ENCODE peak calls at places on chromosomes 11 and 22, in nine cellular contexts. R is psoas muscle; J is sigmoid colon; V is body of pancreas; F is hepatocyte; K is lower leg skin; W is CD8-positive, alpha-beta T cell; E is cardiac fibroblast; M is CD8-positive, alpha-beta memory T cell. T is an unnamed sample.

GRCh38 chr22:25956801-25957200 is 212.5 kb upstream of the SEZ6L start:
- DNase-seq in J (no peak), F (no peak), R (no peak), V (no peak), W (no peak), E (no peak), M (no peak), K (no peak), T (no peak)

GRCh38 chr11:11396290-11397042 is 43.4 kb upstream of the CSNK2A3 start:
- DNase-seq in W (no peak), K (no peak), J (no peak), V (no peak), F (peak), E (peak), R (peak), M (no peak), T (no peak)

GRCh38 chr11:67071420-67072284 is 15.0 kb downstream of the RHOD start:
- DNase-seq in R (peak), F (peak), E (peak), M (peak), J (peak), V (peak), K (no peak), W (peak), T (peak)

GRCh38 chr22:41844513-41844912 is 11.6 kb downstream of the SREBF2 start:
- DNase-seq in W (no peak), J (no peak), F (no peak), M (no peak), K (peak), V (peak), E (no peak), R (no peak), T (peak)

GRCh38 chr11:280762-281485 is 2.7 kb downstream of the NLRP6 start:
- DNase-seq in M (peak), R (no peak), E (no peak), V (peak), J (peak), F (no peak), W (no peak), K (no peak), T (no peak)

GRCh38 chr22:32801001-32801435 is 487 bp upstream of the TIMP3 start:
- DNase-seq in E (no peak), F (no peak), W (no peak), R (no peak), V (no peak), K (no peak), J (no peak), M (no peak), T (peak)

GRCh38 chr11:67663515-67664212 is 10.8 kb downstream of the ALDH3B2 start:
- DNase-seq in M (no peak), R (no peak), V (no peak), W (no peak), E (no peak), K (no peak), J (no peak), F (no peak), T (no peak)

GRCh38 chr22:49786976-49787843 is 40.5 kb downstream of the BRD1 start:
- DNase-seq in M (no peak), K (no peak), E (no peak), W (no peak), V (no peak), F (no peak), J (no peak), R (peak), T (no peak)

DNA sequence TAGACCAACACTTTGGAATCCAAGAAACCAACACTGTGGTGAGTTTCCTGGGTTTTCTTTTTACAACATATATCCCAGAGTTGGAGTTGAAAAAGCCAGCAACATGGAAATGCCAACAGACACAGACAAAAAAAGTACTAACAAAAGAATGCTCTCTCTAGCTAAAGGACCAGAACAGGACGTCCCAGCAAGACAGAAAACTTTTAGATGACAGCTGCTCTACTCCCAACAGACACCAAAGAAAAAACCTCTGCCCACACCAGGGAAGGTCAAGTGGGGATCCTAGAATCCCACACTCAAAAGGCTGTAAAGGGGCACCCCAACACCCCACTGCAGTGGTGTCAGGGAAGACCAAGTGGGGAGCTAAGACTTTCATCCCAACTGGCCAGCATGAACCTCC is 23.3 kb downstream of the RRAS2 start:
- DNase-seq in W (no peak), J (no peak), V (no peak), K (no peak), E (no peak), M (no peak), R (no peak), F (no peak), T (no peak)
- H3K4me3 ChIP-seq in W (no peak), J (no peak), V (no peak), K (no peak), E (no peak), M (no peak), R (no peak), F (no peak), T (no peak)

GRCh38 chr11:7999795-8000194 is 12.7 kb downstream of the EIF3F start:
- DNase-seq in J (no peak), R (no peak), W (no peak), F (no peak), M (no peak), V (no peak), E (no peak), K (no peak), T (no peak)
- H3K4me3 ChIP-seq in J (no peak), R (no peak), W (no peak), F (no peak), M (no peak), V (no peak), E (no peak), K (no peak), T (no peak)

GRCh38 chr11:111764621-111765020 is 1.6 kb downstream of the PPP2R1B start:
- DNase-seq in E (peak), W (no peak), M (no peak), V (no peak), F (no peak), R (no peak), J (no peak), K (no peak), T (no peak)
- H3K4me3 ChIP-seq in E (no peak), W (no peak), M (peak), V (no peak), F (peak), R (peak), J (no peak), K (no peak), T (peak)

GRCh38 chr22:40238425-40239344 is 61.0 kb downstream of the TNRC6B start:
- DNase-seq in F (no peak), K (no peak), W (no peak), E (peak), R (peak), M (no peak), J (no peak), V (no peak), T (no peak)

GRCh38 chr22:40240160-40240559 is 62.4 kb downstream of the TNRC6B start:
- DNase-seq in E (no peak), W (no peak), J (no peak), F (no peak), K (no peak), R (no peak), M (no peak), V (no peak), T (no peak)

GRCh38 chr22:40239345-40239683 is 61.6 kb downstream of the TNRC6B start:
- DNase-seq in F (no peak), V (no peak), K (no peak), W (no peak), E (no peak), J (no peak), M (no peak), R (no peak), T (no peak)

GRCh38 chr22:40241200-40241763 is 63.6 kb downstream of the TNRC6B start:
- DNase-seq in J (no peak), W (no peak), V (no peak), R (no peak), F (no peak), M (peak), E (no peak), K (no peak), T (no peak)

DNA sequence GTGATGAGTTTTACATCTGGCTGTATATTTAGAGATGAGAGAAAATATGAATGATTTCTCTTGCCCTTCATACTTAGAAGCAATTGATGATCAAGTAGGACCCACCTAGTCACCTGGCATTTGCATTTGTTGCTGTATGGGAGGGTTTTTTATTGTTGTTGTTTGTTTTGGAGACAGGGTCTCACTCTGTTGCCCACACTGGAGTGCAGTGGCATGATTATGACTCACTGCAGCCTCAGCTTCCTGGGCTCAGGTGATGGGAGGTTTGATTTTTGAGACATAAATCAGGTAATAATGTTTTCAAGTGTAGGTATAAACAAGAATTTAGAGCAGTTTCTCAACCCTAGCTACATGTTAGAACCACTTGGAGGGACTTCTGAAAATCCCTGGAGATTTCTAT is 62.9 kb downstream of the TNRC6B start:
- DNase-seq in W (no peak), M (no peak), R (no peak), V (no peak), K (no peak), E (no peak), F (no peak), J (no peak), T (no peak)
- H3K4me3 ChIP-seq in W (no peak), M (no peak), R (no peak), V (no peak), K (no peak), E (no peak), F (no peak), J (no peak), T (no peak)

DNA sequence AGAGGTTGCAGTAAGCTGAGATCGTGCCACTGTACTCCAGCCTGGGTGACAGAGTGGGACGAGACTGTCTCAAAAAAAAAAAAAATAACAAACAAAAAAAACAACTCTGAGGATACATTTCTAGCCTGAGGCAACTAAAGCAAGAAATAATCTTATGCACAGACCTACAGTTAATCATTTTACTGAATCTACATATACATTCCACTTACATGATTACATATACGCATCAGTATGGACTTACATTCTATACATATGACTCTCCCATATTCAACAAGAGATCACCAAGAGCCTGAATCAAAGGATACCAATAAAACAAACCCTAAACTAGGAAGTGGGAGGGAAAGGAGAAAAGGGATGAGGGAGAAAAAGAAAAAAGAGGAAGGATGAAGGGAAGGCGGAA is 1.1 kb downstream of the ALG8 start:
- DNase-seq in R (no peak), V (no peak), F (no peak), J (no peak), E (no peak), W (no peak), M (no peak), K (no peak), T (no peak)
- H3K4me3 ChIP-seq in R (peak), V (no peak), F (no peak), J (no peak), E (no peak), W (peak), M (no peak), K (no peak), T (no peak)

DNA sequence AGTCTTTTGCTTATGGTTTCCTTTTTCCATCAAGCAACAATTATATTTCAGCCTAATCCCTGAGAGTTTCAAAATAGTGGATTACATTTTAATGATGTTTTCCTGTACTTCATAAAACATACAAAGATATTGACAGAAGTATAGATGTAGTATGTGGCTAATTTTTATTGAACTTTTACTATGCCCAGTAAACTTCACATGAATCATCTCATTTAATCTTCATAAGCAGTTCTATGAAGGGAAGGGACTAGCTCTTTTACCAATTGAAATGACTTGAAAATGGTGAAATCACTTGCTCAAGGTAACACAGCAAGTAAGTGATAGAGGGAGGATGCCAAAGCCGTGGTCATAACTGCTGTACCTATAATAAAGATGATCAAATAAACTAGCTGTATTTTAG is 27.5 kb downstream of the RTN3 start:
- DNase-seq in E (no peak), R (no peak), J (no peak), F (no peak), W (no peak), K (no peak), V (no peak), M (no peak), T (no peak)
- H3K4me3 ChIP-seq in E (no peak), R (no peak), J (no peak), F (no peak), W (no peak), K (no peak), V (no peak), M (no peak), T (no peak)

GRCh38 chr11:81394324-81394723 is 1339.3 kb downstream of the FAM181B start:
- DNase-seq in K (no peak), M (no peak), W (no peak), R (no peak), J (no peak), F (no peak), E (no peak), V (no peak), T (no peak)
- H3K4me3 ChIP-seq in K (no peak), M (no peak), W (no peak), R (no peak), J (no peak), F (no peak), E (no peak), V (no peak), T (no peak)

GRCh38 chr11:121451178-121451981 is 734 bp upstream of the SORL1 start:
- DNase-seq in E (peak), V (peak), W (no peak), F (peak), J (no peak), K (no peak), M (no peak), R (no peak), T (no peak)
- H3K4me3 ChIP-seq in E (peak), V (no peak), W (peak), F (peak), J (peak), K (no peak), M (peak), R (peak), T (no peak)

DNA sequence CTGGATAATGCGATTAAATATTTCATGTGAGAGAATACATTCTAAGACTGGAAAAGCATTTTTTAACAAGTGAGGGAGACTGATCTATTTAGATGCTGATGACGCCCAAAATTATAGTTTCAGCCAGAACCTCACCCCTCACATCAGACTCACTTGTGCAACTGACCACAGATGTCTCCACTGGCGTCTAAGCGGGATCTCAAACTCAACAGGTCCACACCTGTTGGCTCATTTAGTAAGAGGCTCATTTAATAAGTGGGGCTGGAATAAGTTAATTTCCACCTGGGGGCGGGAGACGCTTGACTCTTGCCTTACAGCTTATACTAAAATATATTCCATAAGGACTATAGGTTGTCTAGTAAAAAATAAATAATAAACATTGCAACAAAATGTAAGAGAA is 47.5 kb downstream of the MORC2 start:
- DNase-seq in E (no peak), K (no peak), F (no peak), R (no peak), V (no peak), W (no peak), J (peak), M (no peak), T (no peak)
- H3K4me3 ChIP-seq in E (no peak), K (no peak), F (no peak), R (peak), V (no peak), W (peak), J (peak), M (peak), T (no peak)